ENCODE peak calls at places on chromosomes 6 and 20, in four cellular contexts. W is H9, V is left lung, J is stomach. C is an unnamed sample. For H3K9me3 and H3K4me1, the result is how much of the 10 kb centered on the place peaks cover.

GRCh38 chr6:11380969-11381744 is 148.7 kb upstream of the NEDD9 start:
- DNase-seq in W (no peak), V (no peak), J (no peak), C (no peak)

GRCh38 chr6:34242252-34243130 is 5.8 kb downstream of the HMGA1 start:
- DNase-seq in W (no peak), V (no peak), J (no peak), C (peak)

GRCh38 chr6:4355241-4355640 is 219.9 kb upstream of the ECI2 start:
- DNase-seq in W (no peak), V (no peak), J (peak), C (no peak)

GRCh38 chr6:148898360-148899005 is 151.7 kb downstream of the UST start:
- DNase-seq in W (no peak), V (no peak), J (no peak), C (no peak)

GRCh38 chr6:48067148-48067709 is 43.8 kb downstream of the PTCHD4 start:
- DNase-seq in W (no peak), V (no peak), J (no peak), C (no peak)

GRCh38 chr6:45617441-45617840 is 239.7 kb upstream of the SUPT3H start:
- DNase-seq in W (no peak), V (no peak), J (no peak), C (no peak)

GRCh38 chr20:15547109-15547508 is 1026.1 kb downstream of the KIF16B start:
- DNase-seq in W (no peak), V (no peak), J (no peak), C (no peak)

GRCh38 chr6:125810435-125810834 is 19.7 kb downstream of the NCOA7 start:
- DNase-seq in W (no peak), V (no peak), J (no peak), C (no peak)

GRCh38 chr6:159761135-159761872 is 541 bp upstream of the ACAT2 start:
- DNase-seq in W (peak), V (peak), J (peak), C (peak)

GRCh38 chr6:151763938-151764680 is 43.4 kb upstream of the ESR1 start:
- DNase-seq in W (peak), V (peak), J (peak), C (peak)

GRCh38 chr20:8144282-8145245 is 12.5 kb downstream of the PLCB1 start:
- DNase-seq in W (peak), V (no peak), J (no peak), C (no peak)

GRCh38 chr6:30074331-30075093 is 1.1 kb downstream of the RNF39 start:
- DNase-seq in W (peak), V (no peak), J (no peak), C (no peak)

GRCh38 chr6:27163858-27164257 is 83.6 kb upstream of the PRSS16 start:
- DNase-seq in W (no peak), V (no peak), J (no peak), C (no peak)

GRCh38 chr6:168909288-168909687 is 344.4 kb downstream of the THBS2 start:
- DNase-seq in W (no peak), V (no peak), J (no peak), C (no peak)

GRCh38 chr6:45419574-45420082 is 41.9 kb upstream of the SUPT3H start:
- DNase-seq in W (peak), V (peak), J (peak), C (peak)

GRCh38 chr6:4950849-4951533 is 52.8 kb downstream of the RPP40 start:
- DNase-seq in W (no peak), V (no peak), J (no peak), C (no peak)

DNA sequence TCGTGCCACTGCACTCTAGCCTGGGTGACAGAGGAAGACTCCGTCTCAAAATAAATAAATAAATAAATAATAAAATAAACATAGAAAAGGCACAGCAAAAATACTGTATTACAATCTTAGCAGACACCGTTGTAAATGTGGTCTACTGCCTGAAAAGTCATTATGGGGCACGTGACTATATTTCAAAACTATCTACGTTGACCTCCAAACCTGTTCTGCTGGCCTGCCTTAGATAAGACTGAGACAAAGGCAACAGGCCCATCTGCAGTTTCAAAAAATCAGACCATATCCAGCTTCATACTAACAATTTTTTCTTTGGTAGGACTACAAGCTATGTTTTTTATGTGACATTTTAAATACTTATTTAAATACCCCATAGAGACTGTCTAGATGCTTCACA is 59.1 kb downstream of the AGPAT4 start:
- DNase-seq in W (no peak), V (no peak), J (no peak), C (no peak)
- H3K9me3 ChIP-seq in W (under half), V (under half), J (under half), C (under half)

GRCh38 chr20:63979549-63980316 is at the start of gene SAMD10:
- DNase-seq in W (peak), V (peak), J (peak), C (peak)
- TF ChIP-seq CTCF in W (peak), V (no peak), J (peak), C (peak)

GRCh38 chr6:13406781-13407180 is 78.4 kb upstream of the TBC1D7 start:
- DNase-seq in W (no peak), V (no peak), J (no peak), C (no peak)

GRCh38 chr6:13402711-13403110 is 74.4 kb upstream of the TBC1D7 start:
- DNase-seq in W (no peak), V (no peak), J (no peak), C (no peak)

GRCh38 chr6:13404892-13405254 is 76.5 kb upstream of the TBC1D7 start:
- DNase-seq in W (no peak), V (no peak), J (no peak), C (no peak)

GRCh38 chr6:13406051-13406477 is 77.7 kb upstream of the TBC1D7 start:
- DNase-seq in W (no peak), V (no peak), J (no peak), C (no peak)

DNA sequence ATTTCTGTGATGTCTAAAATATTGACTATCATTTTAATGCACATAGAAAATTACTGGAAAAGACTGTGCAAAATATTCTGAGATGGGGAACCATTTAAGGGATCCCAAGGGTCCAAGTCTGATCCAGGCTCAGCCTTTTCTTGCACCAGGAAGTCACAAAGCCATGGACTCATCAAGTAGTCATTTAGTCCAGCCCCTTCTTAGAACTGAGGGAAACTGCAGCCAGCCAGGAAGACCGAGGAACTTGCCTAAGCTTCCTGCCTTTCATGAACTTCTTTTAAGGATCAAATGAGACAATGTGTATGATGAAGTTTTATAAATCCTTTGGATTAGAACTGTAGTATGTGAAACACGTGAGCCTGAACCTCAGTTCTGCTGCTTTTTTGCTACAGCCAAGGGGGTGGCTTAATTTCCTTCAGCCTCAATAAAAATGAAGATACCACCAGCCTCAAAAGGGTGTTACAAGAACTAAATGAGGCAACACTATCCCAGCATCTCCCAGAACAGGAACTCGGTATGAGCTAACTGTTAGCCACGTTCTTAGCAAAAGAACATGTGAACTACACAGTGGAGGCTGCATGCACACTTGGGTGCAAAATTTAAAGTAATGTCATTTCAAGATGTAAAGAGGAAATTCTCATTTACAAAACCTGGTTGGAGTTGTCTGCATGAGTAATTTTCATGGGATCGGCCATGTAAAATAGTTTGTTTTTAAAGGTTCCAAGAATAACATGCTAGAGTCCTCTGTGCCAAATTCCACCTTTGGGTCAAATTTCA is 76.0 kb upstream of the TBC1D7 start:
- DNase-seq in W (no peak), V (no peak), J (no peak), C (no peak)
- H3K4me1 ChIP-seq in W (under half), V (under half), J (half or more), C (under half)

GRCh38 chr6:142925575-142926110 is 19.3 kb downstream of the HIVEP2 start:
- DNase-seq in W (no peak), V (no peak), J (no peak), C (no peak)
- H3K9me3 ChIP-seq in W (under half), V (under half), J (under half), C (under half)

DNA sequence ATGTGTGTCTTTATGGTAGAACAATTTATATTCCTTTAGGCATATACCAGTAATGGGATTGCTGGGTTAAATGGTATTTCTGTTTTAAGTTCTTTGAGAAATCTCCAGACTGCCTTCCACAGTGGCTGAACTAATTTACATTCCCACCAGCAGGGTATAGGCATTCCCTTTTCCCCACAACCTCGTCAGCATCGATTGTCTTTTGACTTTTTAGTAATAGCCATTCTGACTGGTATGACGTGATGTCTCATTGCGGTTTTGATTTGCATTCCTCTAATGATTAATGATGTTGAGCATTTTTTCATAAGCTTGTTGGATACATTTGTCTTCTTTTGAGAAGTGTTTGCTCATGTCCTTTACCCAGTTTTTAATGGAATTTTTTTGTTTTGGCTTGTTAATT is 5.3 kb upstream of the TASP1 start:
- DNase-seq in W (no peak), V (no peak), J (no peak), C (no peak)
- TF ChIP-seq CTCF in W (peak), V (no peak), J (no peak), C (no peak)

GRCh38 chr6:119349341-119350201 is at the start of gene MAN1A1:
- DNase-seq in W (peak), V (peak), J (peak), C (peak)

GRCh38 chr6:119347466-119348307 is 1.9 kb downstream of the MAN1A1 start:
- DNase-seq in W (no peak), V (peak), J (peak), C (peak)

GRCh38 chr6:119348308-119349040 is 1.1 kb downstream of the MAN1A1 start:
- DNase-seq in W (peak), V (peak), J (peak), C (peak)

GRCh38 chr6:119350202-119351004 is 842 bp upstream of the MAN1A1 start:
- DNase-seq in W (no peak), V (no peak), J (no peak), C (peak)

DNA sequence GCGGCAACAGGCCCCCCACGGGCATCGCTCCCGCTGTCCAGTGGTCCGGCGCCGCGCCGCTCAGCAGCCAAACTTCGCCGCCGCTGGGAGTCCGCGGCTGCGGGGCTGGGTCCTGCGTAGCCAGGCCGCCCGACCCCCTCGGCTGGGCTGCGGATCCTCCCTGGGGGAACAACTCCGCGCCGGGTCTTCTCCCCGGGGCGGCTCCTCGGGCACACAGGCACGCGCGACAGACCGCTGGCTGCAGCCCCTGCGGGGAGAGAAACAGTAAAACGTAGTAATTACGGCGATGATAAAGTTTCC is 570 bp downstream of the MAN1A1 start:
- DNase-seq in W (no peak), V (no peak), J (peak), C (no peak)
- H3K4me1 ChIP-seq in W (under half), V (under half), J (half or more), C (under half)

GRCh38 chr20:30963591-30963990 is 293.9 kb upstream of the DEFB115 start:
- DNase-seq in W (no peak), V (no peak), J (no peak), C (no peak)
- H3K9me3 ChIP-seq in W (under half), V (under half), J (under half), C (under half)

DNA sequence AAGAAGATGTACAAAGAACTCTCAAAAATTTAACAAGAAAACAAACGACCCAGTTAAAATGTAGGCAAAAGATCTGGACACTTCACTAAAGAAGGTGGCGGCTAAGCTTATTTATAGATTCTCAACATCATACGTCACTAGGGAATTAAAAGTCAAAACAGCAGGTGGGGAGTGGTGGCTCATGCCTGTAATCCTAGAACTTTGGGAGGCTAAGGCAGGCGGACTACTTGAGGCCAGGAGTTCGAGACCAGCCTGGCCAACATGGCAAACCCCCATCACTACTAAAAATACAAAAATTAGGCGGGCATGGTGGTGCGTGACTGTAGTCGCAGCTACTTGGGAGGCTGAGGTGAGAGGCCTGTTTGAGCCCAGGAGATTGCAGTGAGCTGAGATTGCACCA is 74.5 kb downstream of the GPX5 start:
- DNase-seq in W (no peak), V (no peak), J (no peak), C (no peak)
- TF ChIP-seq CTCF in W (no peak), V (no peak), J (no peak), C (no peak)

C was measured in Peyer's patch.